ENCODE peak calls at places on chromosomes 5 and 9, in six cellular contexts. D is GM23338, Q is sigmoid colon, T is stomach, H is endothelial cell of umbilical vein, L is Panc1. M is an unnamed sample.

GRCh38 chr5:127871448-127872153 is 168.4 kb downstream of the CCDC192 start:
- DNase-seq in D (no peak), Q (no peak), T (no peak), H (peak), L (no peak), M (no peak)

GRCh38 chr9:237141-237857 is 22.6 kb downstream of the DOCK8 start:
- DNase-seq in D (no peak), Q (no peak), T (no peak), H (no peak), L (no peak), M (no peak)

GRCh38 chr5:52710972-52711596 is 76.6 kb upstream of the ITGA1 start:
- DNase-seq in D (no peak), Q (no peak), T (no peak), H (peak), L (no peak), M (no peak)

GRCh38 chr5:110105692-110106091 is 416.0 kb downstream of the MAN2A1 start:
- DNase-seq in D (no peak), Q (peak), T (peak), H (no peak), L (no peak), M (peak)

GRCh38 chr5:174609116-174609515 is 115.3 kb upstream of the MSX2 start:
- DNase-seq in D (no peak), Q (no peak), T (peak), H (no peak), L (no peak), M (no peak)

GRCh38 chr5:143030349-143030748 is 260.2 kb downstream of the ARHGAP26 start:
- DNase-seq in D (no peak), Q (no peak), T (no peak), H (no peak), L (no peak), M (no peak)

GRCh38 chr9:85741112-85741874 is 461 bp downstream of the AGTPBP1 start:
- DNase-seq in D (peak), Q (peak), T (peak), H (no peak), L (no peak), M (peak)

GRCh38 chr5:53406630-53407316 is 73.7 kb upstream of the FST start:
- DNase-seq in D (no peak), Q (no peak), T (no peak), H (peak), L (peak), M (peak)

GRCh38 chr5:9544502-9545300 is 1.2 kb downstream of the SEMA5A start:
- DNase-seq in D (peak), Q (peak), T (peak), H (peak), L (peak), M (peak)

GRCh38 chr5:128695791-128696520 is 157.9 kb upstream of the FBN2 start:
- DNase-seq in D (peak), Q (no peak), T (no peak), H (no peak), L (no peak), M (no peak)

GRCh38 chr5:54981928-54982327 is 3.5 kb downstream of the ESM1 start:
- DNase-seq in D (peak), Q (no peak), T (no peak), H (peak), L (no peak), M (no peak)

GRCh38 chr9:71685394-71685793 is 82.9 kb downstream of the CEMIP2 start:
- DNase-seq in D (no peak), Q (no peak), T (no peak), H (peak), L (no peak), M (no peak)

GRCh38 chr9:32260481-32260880 is 124.0 kb upstream of the ACO1 start:
- DNase-seq in D (no peak), Q (no peak), T (no peak), H (no peak), L (no peak), M (no peak)

GRCh38 chr5:61333351-61334223 is 1.5 kb downstream of the ZSWIM6 start:
- DNase-seq in D (peak), Q (peak), T (peak), H (peak), L (no peak), M (no peak)
- TF ChIP-seq POLR2AphosphoS5 in D (no peak), Q (peak), T (peak), H (no peak), L (no peak), M (no peak)

GRCh38 chr5:133993563-133993962 is 11.2 kb downstream of the VDAC1 start:
- DNase-seq in D (no peak), Q (no peak), T (no peak), H (no peak), L (no peak), M (no peak)
- TF ChIP-seq POLR2AphosphoS5 in D (no peak), Q (no peak), T (no peak), H (no peak), L (no peak), M (no peak)

DNA sequence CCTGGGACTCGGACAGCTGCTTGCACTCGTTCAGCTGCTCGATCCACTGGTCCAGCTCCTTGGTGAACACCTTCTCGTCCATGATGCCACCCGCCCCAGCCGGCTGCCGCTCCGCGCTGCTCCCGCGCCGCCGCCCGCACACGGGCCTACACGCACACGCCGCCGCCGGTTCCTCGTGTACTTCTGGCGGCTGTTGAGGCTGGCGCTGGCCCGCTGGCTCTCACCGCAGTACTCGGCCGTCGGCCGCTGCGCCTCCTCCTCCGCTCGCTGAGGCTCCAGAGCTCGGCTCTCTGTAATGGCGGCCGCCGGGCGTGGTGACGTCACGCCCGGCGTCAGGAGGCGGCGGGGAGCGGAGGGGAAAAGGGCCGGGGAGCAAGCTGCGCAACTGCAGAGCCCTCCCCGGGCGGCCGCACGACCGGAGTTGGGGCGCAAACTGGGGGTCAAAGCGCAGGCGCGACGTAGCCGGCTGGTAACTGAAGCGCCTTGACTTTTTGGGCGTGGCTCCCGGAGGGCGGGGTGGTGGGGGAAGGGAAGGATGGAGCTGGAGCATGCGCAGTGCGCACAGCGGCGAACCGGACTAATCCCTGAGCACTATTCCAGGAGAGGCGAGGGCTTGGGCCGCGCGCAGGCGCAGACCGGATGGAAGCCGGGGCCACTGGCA is at the start of gene PPP2CA:
- DNase-seq in D (peak), Q (peak), T (peak), H (peak), L (peak), M (peak)
- TF ChIP-seq POLR2AphosphoS5 in D (peak), Q (peak), T (peak), H (peak), L (peak), M (peak)

DNA sequence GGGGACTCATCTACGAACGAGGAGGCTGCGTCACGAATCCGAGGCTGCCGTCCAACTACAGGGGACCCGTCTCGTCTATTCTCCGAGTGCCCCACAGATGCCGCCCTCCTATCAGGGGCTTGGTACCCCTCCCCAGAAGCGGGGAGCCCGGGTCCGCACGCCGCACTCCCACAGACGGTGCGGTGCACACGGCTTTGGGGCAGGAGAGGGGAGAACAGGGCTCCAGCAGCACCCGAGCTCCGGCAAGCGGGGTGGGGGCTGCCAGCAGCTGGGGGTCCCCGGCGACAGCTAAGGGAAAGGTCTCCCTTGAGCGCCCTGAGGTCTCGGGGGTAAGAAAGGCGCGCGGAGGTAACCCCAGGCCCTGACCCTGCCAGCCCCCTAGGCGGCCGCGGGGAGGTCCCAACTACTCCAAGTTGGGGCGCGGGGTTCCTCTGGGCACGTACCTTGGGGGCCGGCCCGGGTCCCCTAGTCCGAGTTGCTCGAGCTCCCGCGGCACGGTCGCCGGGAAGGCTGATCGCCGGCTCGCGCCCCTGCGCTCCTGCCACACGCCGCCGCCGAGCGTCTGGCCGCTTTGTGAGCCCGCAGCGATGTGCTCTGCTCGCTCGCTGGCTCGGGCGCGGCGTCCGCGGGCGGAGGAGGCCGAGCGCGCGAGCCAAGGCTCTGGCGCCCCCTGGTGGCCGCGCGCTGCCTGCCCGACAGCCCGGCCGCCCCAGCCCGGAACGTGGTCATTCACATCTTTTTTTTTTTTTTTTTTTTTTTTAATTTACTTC is at the start of gene SPOCK1:
- DNase-seq in D (peak), Q (peak), T (peak), H (peak), L (no peak), M (peak)
- TF ChIP-seq POLR2AphosphoS5 in D (peak), Q (no peak), T (peak), H (peak), L (no peak), M (no peak)

DNA sequence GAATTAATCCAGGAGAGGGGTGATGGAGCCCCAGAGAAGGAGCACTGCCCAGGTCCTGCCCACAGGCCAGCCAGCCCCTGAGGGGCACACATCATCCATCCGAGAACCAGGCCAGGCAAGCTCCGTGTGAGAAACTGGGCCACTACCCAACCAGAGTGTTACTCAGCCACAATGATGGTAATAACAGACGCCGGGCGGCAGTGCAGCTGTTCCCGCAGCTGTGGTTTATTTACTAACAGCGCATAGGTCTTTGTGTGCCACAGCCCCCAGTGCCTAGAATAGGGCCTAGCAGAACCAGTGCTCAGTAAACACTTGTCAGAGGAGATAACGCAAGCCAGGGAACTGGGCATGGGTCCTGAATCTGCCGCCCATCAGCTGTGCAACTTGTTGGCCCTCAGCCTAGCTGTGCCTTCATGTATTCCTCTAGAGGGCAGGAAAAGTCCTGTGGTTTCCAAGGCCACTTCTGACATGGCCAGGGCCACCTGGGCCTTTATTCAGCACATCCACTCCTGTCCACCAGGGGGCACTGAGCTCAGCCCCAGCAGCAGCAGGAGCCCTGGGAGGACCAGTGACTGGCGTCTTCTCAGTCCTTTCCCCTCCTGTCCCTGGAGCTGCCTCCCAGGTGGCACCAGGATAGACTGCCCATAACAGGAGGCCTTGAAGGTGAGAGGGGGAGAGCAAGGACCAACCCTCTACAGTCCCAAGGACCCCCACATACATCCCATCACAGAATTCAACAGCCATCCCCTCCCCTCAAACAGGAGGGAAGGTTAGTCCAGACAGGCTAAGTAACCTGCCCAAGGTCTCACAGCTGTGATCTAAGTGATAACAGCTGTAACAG is 2.1 kb downstream of the MXD3 start:
- DNase-seq in D (peak), Q (peak), T (peak), H (peak), L (peak), M (peak)
- TF ChIP-seq POLR2AphosphoS5 in D (no peak), Q (no peak), T (no peak), H (no peak), L (no peak), M (no peak)

GRCh38 chr9:89686134-89686533 is 81.3 kb downstream of the GADD45G start:
- DNase-seq in D (no peak), Q (no peak), T (no peak), H (no peak), L (no peak), M (no peak)
- TF ChIP-seq POLR2AphosphoS5 in D (no peak), Q (no peak), T (no peak), H (no peak), L (no peak), M (no peak)

GRCh38 chr9:131578016-131578415 is 32.7 kb downstream of the PRRT1B start:
- DNase-seq in D (no peak), Q (no peak), T (no peak), H (no peak), L (no peak), M (no peak)

GRCh38 chr9:131578778-131579504 is 33.6 kb downstream of the PRRT1B start:
- DNase-seq in D (no peak), Q (peak), T (no peak), H (peak), L (no peak), M (no peak)

GRCh38 chr9:131575946-131576853 is 30.9 kb downstream of the PRRT1B start:
- DNase-seq in D (no peak), Q (no peak), T (no peak), H (no peak), L (no peak), M (no peak)

GRCh38 chr9:131577005-131578000 is 32.0 kb downstream of the PRRT1B start:
- DNase-seq in D (no peak), Q (no peak), T (no peak), H (no peak), L (no peak), M (no peak)

DNA sequence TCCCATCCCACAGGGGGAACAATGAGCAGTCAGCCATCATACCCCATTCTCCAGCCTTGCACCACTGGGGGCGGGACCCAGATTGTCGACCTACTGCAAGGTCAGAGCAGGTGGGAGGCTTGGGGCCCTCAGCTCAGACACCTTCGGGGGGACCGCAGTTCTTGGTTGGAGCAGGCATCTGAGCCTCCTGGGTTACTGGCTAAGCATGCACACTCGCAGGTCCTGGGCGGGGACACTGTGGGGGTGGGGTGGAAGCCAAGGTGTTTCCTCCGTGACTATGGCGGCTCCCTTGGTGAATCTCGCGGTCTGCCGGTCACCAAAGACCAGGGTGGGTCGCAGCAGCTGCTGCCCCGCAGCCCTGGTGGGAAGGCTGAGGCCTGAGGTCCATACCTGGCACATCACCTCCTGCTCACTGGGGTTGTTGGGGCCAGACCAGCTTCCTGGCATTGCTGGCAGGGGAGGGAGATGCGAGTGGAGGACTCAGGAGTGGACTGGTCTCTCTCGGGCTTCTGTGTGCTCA is 29.9 kb downstream of the PRRT1B start:
- DNase-seq in D (no peak), Q (no peak), T (no peak), H (no peak), L (no peak), M (no peak)
- TF ChIP-seq POLR2AphosphoS5 in D (no peak), Q (no peak), T (no peak), H (no peak), L (no peak), M (no peak)

GRCh38 chr9:21522348-21522747 is 40.2 kb upstream of the IFNE start:
- DNase-seq in D (no peak), Q (no peak), T (no peak), H (no peak), L (no peak), M (no peak)

GRCh38 chr9:21523021-21524014 is 41.2 kb upstream of the IFNE start:
- DNase-seq in D (no peak), Q (no peak), T (no peak), H (no peak), L (no peak), M (no peak)

GRCh38 chr9:21520501-21521228 is 38.6 kb upstream of the IFNE start:
- DNase-seq in D (no peak), Q (no peak), T (no peak), H (no peak), L (no peak), M (no peak)

GRCh38 chr9:21519855-21520434 is 37.8 kb upstream of the IFNE start:
- DNase-seq in D (no peak), Q (no peak), T (no peak), H (no peak), L (no peak), M (no peak)

GRCh38 chr9:21521448-21521847 is 39.3 kb upstream of the IFNE start:
- DNase-seq in D (no peak), Q (no peak), T (no peak), H (no peak), L (no peak), M (no peak)
- TF ChIP-seq POLR2AphosphoS5 in D (no peak), Q (no peak), T (no peak), H (no peak), L (no peak), M (no peak)

GRCh38 chr5:149488645-149489306 is 62.5 kb downstream of the CSNK1A1 start:
- DNase-seq in D (no peak), Q (no peak), T (no peak), H (no peak), L (no peak), M (no peak)
- TF ChIP-seq POLR2AphosphoS5 in D (no peak), Q (peak), T (peak), H (peak), L (peak), M (no peak)

M was measured in HepG2.